ENCODE peak calls at places on chromosomes 5 and 9, in ten cellular contexts. T is CD8-positive, alpha-beta T cell; X is stomach; K is cardiac muscle cell; P is OCI-LY7; G is prostate gland; E is hepatocyte; Q is AG04450; O is spleen; J is psoas muscle. V is an unnamed sample.

GRCh38 chr5:126972062-126972895 is 58.1 kb downstream of the MARCHF3 start:
- DNase-seq in Q (no peak), E (no peak), X (no peak), T (peak), O (no peak), J (no peak), G (no peak), P (peak), K (peak), V (no peak)

GRCh38 chr9:136416914-136417313 is 6.5 kb downstream of the PMPCA start:
- DNase-seq in P (no peak), K (no peak), O (no peak), T (no peak), G (no peak), X (no peak), E (no peak), Q (no peak), J (no peak), V (no peak)

GRCh38 chr5:159051431-159052281 is 48.1 kb downstream of the EBF1 start:
- DNase-seq in O (peak), J (peak), E (peak), X (peak), G (no peak), Q (no peak), K (peak), T (no peak), P (peak), V (peak)

GRCh38 chr5:144191998-144192397 is 21.3 kb downstream of the KCTD16 start:
- DNase-seq in X (no peak), P (peak), J (no peak), T (peak), K (peak), G (no peak), Q (no peak), O (no peak), E (peak), V (no peak)

GRCh38 chr5:39775458-39776365 is 350.9 kb upstream of the DAB2 start:
- DNase-seq in T (no peak), P (no peak), Q (peak), X (no peak), E (peak), K (peak), O (no peak), G (no peak), J (no peak), V (no peak)

GRCh38 chr5:127969651-127970050 is 113.9 kb upstream of the SLC12A2 start:
- DNase-seq in Q (no peak), J (no peak), E (no peak), G (no peak), O (no peak), P (no peak), T (no peak), K (no peak), X (no peak), V (no peak)

GRCh38 chr5:72511371-72512178 is 4.4 kb upstream of the ZNF366 start:
- DNase-seq in O (no peak), P (no peak), Q (no peak), X (no peak), T (no peak), E (no peak), J (no peak), K (no peak), G (no peak), V (no peak)

GRCh38 chr5:59099270-59099994 is 516.6 kb downstream of the RAB3C start:
- DNase-seq in T (peak), K (peak), E (peak), Q (peak), O (no peak), G (no peak), J (no peak), P (no peak), X (no peak), V (no peak)

GRCh38 chr9:81390802-81391456 is 298.4 kb downstream of the TLE1 start:
- DNase-seq in G (peak), Q (no peak), E (no peak), O (no peak), K (peak), X (no peak), J (no peak), P (no peak), T (no peak), V (no peak)
- H3K27ac ChIP-seq in G (no peak), Q (no peak), E (no peak), O (no peak), K (no peak), X (no peak), J (no peak), P (no peak), T (no peak), V (no peak)

DNA sequence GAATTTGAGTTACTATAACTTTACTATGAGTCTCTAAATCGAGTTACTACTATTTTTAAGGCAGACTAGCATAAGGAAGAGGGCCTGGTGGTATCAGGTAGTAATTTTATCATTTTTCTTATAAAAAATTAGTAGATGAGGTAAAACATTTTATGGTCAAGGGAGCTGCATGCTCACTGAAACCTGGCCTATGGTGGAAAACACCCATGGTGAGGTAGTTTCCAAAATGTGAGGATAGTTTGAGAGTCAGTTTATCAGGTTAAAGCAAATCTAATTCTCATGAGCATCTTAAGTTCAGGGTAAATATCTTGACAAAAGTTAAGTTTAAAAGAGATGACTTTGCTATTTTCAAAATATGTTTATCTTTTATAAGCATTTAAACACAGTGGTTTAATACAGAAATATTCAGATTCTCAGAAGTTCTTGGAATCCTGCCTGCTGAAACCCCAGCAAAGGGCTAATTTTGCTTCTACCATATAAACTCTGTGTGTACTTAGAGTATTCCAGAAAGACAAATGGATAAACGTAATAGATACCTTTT is 10.0 kb downstream of the DDX4 start:
- DNase-seq in P (no peak), Q (no peak), K (no peak), X (no peak), O (no peak), J (no peak), E (no peak), T (no peak), G (no peak), V (no peak)
- TF ChIP-seq CTCF in P (no peak), Q (no peak), K (no peak), X (no peak), O (no peak), J (no peak), E (no peak), T (no peak), G (no peak), V (no peak)

GRCh38 chr5:64637837-64638443 is 52.4 kb upstream of the SHISAL2B start:
- DNase-seq in X (no peak), G (no peak), E (no peak), Q (no peak), T (no peak), O (no peak), P (no peak), K (no peak), J (no peak), V (no peak)
- H3K4me3 ChIP-seq in X (no peak), G (no peak), E (no peak), Q (no peak), T (no peak), O (no peak), P (no peak), K (no peak), J (no peak), V (no peak)

DNA sequence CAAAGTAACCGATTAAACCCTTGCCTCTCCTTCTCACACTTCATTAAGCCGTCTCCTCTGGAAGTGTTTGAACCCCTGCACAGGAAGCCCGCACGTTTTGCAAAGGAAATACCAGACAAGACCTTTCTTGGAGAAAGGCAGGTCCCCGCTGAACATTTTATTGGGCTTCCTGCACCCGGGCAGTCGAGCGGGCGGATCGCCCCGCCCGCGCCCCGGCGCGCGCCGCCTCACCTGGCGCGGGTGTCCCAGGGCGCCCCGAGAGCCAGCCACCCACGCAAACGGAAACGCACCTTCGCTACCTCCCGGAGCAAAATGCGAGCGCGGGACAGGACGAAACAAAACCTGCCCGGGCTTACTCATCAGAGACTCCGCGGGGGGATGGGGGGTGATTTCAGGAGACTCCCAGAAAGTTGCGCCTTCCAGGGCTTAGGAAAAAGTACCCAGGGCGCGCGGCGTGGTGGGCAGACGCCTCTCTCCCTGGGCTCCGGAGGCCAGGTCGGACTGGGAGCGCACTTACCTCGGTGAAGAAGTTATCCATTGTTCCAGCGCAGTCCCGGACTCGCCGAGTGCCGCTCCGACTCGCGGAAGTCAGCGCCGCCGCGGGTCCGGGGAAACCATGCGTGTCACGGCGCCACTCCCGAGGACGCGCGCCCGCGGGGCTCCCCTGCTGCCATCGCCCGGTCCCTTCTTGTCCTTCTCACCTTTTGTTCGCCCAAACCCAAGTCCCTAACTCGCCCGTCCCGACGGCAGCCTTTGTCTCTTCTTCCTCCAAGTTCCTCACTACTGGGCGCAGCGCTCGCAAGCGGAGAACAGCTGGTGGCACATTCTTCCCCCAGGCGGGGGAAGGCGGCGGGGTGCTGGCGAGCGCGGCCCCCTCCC is 578 bp downstream of the MYO10 start:
- DNase-seq in O (peak), X (peak), T (no peak), K (no peak), Q (no peak), J (peak), P (no peak), G (peak), E (peak), V (no peak)
- H3K27ac ChIP-seq in O (peak), X (peak), T (no peak), K (no peak), Q (peak), J (peak), P (no peak), G (peak), E (peak), V (no peak)

DNA sequence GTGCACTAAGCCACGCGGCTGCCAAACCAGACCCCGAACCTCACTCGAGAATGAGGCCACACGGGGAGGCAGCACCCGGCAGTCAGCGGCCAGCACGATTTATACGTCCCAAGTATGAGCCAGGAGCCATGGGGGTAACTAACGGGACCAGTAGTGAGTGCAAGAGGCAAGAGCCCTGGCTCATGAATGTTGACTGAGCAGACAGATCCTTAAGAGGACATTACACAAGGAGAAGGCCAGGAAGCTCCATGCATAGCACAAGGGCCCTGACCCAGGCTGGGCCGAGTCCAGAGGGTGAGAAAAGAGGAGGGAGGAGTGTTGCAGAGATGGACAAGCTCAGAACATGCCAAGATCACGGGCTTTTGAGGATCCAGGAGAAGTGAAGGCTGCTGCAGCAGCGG is 58.6 kb upstream of the PHYKPL start:
- DNase-seq in G (no peak), E (no peak), O (peak), Q (no peak), T (no peak), J (peak), P (no peak), X (no peak), K (no peak), V (no peak)
- TF ChIP-seq CTCF in G (no peak), E (no peak), O (no peak), Q (no peak), T (no peak), J (no peak), P (no peak), X (no peak), K (no peak), V (no peak)

GRCh38 chr9:15512889-15513288 is 2.1 kb upstream of the PSIP1 start:
- DNase-seq in O (no peak), T (no peak), K (no peak), X (no peak), E (no peak), Q (no peak), J (no peak), P (peak), G (no peak), V (no peak)
- H3K4me3 ChIP-seq in O (no peak), T (no peak), K (no peak), X (no peak), E (no peak), Q (no peak), J (no peak), P (peak), G (no peak), V (no peak)

GRCh38 chr9:131282688-131283422 is 6.5 kb upstream of the FAM78A start:
- DNase-seq in X (no peak), J (peak), E (peak), G (no peak), T (no peak), K (peak), Q (no peak), P (no peak), O (no peak), V (no peak)
- H3K27ac ChIP-seq in X (no peak), J (peak), E (no peak), G (no peak), T (no peak), K (peak), Q (no peak), P (no peak), O (no peak), V (no peak)

GRCh38 chr9:89685698-89686097 is 80.9 kb downstream of the GADD45G start:
- DNase-seq in O (no peak), G (no peak), E (no peak), P (no peak), K (no peak), J (no peak), T (no peak), X (no peak), Q (no peak), V (no peak)

GRCh38 chr9:89686134-89686533 is 81.3 kb downstream of the GADD45G start:
- DNase-seq in P (no peak), X (no peak), E (peak), K (no peak), J (no peak), G (peak), O (no peak), Q (no peak), T (no peak), V (no peak)

GRCh38 chr9:89687216-89687615 is 82.4 kb downstream of the GADD45G start:
- DNase-seq in Q (no peak), O (no peak), J (no peak), K (no peak), T (no peak), X (no peak), G (peak), E (no peak), P (no peak), V (no peak)

GRCh38 chr9:89687848-89688247 is 83.0 kb downstream of the GADD45G start:
- DNase-seq in J (no peak), E (no peak), O (no peak), X (no peak), T (no peak), G (no peak), Q (no peak), P (no peak), K (no peak), V (no peak)

DNA sequence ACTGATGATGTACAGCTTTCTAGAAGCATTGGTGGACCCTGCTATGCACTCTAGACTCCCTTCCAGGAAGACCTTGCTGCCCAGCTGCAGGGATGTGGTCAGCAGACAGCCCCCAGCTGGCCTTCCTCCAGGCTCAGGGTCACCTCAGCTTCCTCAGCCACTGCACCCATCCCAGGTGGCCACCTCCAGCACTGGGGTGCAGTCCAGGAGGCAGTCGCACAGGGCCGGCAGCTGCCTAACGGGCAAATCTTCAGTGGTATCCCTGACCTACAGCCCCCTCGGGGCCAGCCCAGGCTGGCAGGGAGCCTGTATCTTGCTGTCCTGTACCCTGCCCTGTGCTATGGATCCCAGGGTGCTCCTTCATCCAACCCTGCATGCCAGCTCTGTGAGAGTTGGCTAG is 81.8 kb downstream of the GADD45G start:
- DNase-seq in Q (no peak), J (no peak), K (no peak), G (no peak), X (no peak), P (no peak), E (no peak), T (no peak), O (no peak), V (no peak)
- TF ChIP-seq CTCF in Q (no peak), J (no peak), K (no peak), G (no peak), X (no peak), P (no peak), E (no peak), T (no peak), O (no peak), V (no peak)

GRCh38 chr9:70402213-70402612 is 12.2 kb downstream of the KLF9 start:
- DNase-seq in Q (no peak), J (no peak), P (no peak), T (no peak), K (no peak), X (no peak), G (no peak), E (no peak), O (no peak), V (no peak)

GRCh38 chr9:70404261-70404660 is 10.2 kb downstream of the KLF9 start:
- DNase-seq in E (no peak), T (no peak), P (no peak), Q (no peak), X (no peak), G (no peak), K (no peak), O (no peak), J (no peak), V (no peak)

GRCh38 chr9:70403166-70403565 is 11.3 kb downstream of the KLF9 start:
- DNase-seq in Q (no peak), X (no peak), T (no peak), G (no peak), J (no peak), P (no peak), E (no peak), K (no peak), O (no peak), V (no peak)

GRCh38 chr9:70405808-70406445 is 8.5 kb downstream of the KLF9 start:
- DNase-seq in J (no peak), G (no peak), K (peak), E (no peak), T (no peak), X (no peak), P (no peak), Q (no peak), O (no peak), V (no peak)

DNA sequence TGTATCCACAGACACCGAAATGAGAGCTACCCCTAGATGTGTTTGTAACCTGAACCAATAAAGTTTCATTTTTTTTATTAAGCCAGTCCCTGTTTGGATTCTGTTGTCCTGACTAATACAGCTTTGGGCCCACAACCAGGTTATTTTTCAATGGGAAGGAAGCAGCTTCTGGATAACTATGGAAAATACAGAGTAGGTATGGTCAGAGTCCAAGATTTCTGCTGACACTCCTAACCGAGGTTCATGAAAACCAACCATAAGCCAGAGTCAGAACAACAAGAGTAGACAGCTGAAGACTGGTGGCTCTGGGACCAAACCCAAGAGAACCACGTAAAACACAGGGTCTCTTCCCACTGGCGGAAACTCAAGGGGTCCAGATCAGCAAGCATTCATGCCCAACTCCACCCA is 10.8 kb downstream of the KLF9 start:
- DNase-seq in G (no peak), J (no peak), X (no peak), P (no peak), Q (no peak), K (peak), T (no peak), E (no peak), O (no peak), V (no peak)
- H3K4me3 ChIP-seq in G (no peak), J (peak), X (no peak), P (no peak), Q (no peak), K (no peak), T (no peak), E (no peak), O (no peak), V (no peak)

GRCh38 chr5:151150484-151151262 is 6.9 kb downstream of the ANXA6 start:
- DNase-seq in P (peak), J (no peak), Q (no peak), O (peak), E (peak), K (peak), X (peak), T (peak), G (no peak), V (no peak)
- H3K27ac ChIP-seq in P (peak), J (peak), Q (peak), O (peak), E (peak), K (peak), X (peak), T (peak), G (peak), V (peak)

V was measured in dorsolateral prefrontal cortex.